ENCODE peak calls at places on chromosomes 16 and 17, in eight cellular contexts. One of them, this sample, is unnamed.
A peak's percentile ranks its signal among the peaks of the same experiment; 100 is the strongest.

GRCh38 chr17:19978206-19978802 is 676 bp upstream of the AKAP10 start:
- DNase-seq in A549: no peak
- DNase-seq in GM12865: no peak
- DNase-seq in mesothelial cell of epicardium: no peak
- DNase-seq in fibroblast of the aortic adventitia: peak; percentile 8
- DNase-seq in transverse colon: no peak
- DNase-seq in AG09319: no peak
- DNase-seq in astrocyte of the spinal cord: no peak
- DNase-seq in this sample: no peak

GRCh38 chr17:67246398-67246647 is 1.3 kb upstream of the HELZ start:
- DNase-seq in A549: no peak
- DNase-seq in GM12865: no peak
- DNase-seq in mesothelial cell of epicardium: no peak
- DNase-seq in fibroblast of the aortic adventitia: no peak
- DNase-seq in transverse colon: no peak
- DNase-seq in AG09319: no peak
- DNase-seq in astrocyte of the spinal cord: peak; percentile 32
- DNase-seq in this sample: no peak

GRCh38 chr16:89605186-89605970 is 8.1 kb upstream of the DPEP1 start:
- DNase-seq in A549: no peak
- DNase-seq in GM12865: no peak
- DNase-seq in mesothelial cell of epicardium: no peak
- DNase-seq in fibroblast of the aortic adventitia: no peak
- DNase-seq in transverse colon: no peak
- DNase-seq in AG09319: no peak
- DNase-seq in astrocyte of the spinal cord: no peak
- DNase-seq in this sample: no peak

GRCh38 chr16:3282103-3282746 is 1.1 kb upstream of the ZNF263 start:
- DNase-seq in A549: no peak
- DNase-seq in GM12865: no peak
- DNase-seq in mesothelial cell of epicardium: no peak
- DNase-seq in fibroblast of the aortic adventitia: no peak
- DNase-seq in transverse colon: no peak
- DNase-seq in AG09319: no peak
- DNase-seq in astrocyte of the spinal cord: no peak
- DNase-seq in this sample: peak; percentile 43

GRCh38 chr16:4507588-4508345 is 30.8 kb downstream of the CDIP1 start:
- DNase-seq in A549: no peak
- DNase-seq in GM12865: no peak
- DNase-seq in mesothelial cell of epicardium: no peak
- DNase-seq in fibroblast of the aortic adventitia: no peak
- DNase-seq in transverse colon: no peak
- DNase-seq in AG09319: no peak
- DNase-seq in astrocyte of the spinal cord: no peak
- DNase-seq in this sample: no peak

GRCh38 chr17:39608601-39609000 is 881 bp upstream of the NEUROD2 start:
- DNase-seq in A549: peak; percentile 46
- DNase-seq in GM12865: no peak
- DNase-seq in mesothelial cell of epicardium: no peak
- DNase-seq in fibroblast of the aortic adventitia: no peak
- DNase-seq in transverse colon: no peak
- DNase-seq in AG09319: no peak
- DNase-seq in astrocyte of the spinal cord: no peak
- DNase-seq in this sample: no peak

GRCh38 chr16:57594531-57595031 is 33.8 kb upstream of the ADGRG1 start:
- DNase-seq in A549: no peak
- DNase-seq in GM12865: no peak
- DNase-seq in mesothelial cell of epicardium: peak; percentile 19
- DNase-seq in fibroblast of the aortic adventitia: no peak
- DNase-seq in transverse colon: no peak
- DNase-seq in AG09319: no peak
- DNase-seq in astrocyte of the spinal cord: no peak
- DNase-seq in this sample: no peak

GRCh38 chr17:34847939-34848338 is 113.3 kb downstream of the CCT6B start:
- DNase-seq in A549: no peak
- DNase-seq in GM12865: no peak
- DNase-seq in mesothelial cell of epicardium: no peak
- DNase-seq in fibroblast of the aortic adventitia: no peak
- DNase-seq in transverse colon: no peak
- DNase-seq in AG09319: no peak
- DNase-seq in astrocyte of the spinal cord: no peak
- DNase-seq in this sample: no peak

GRCh38 chr17:309361-309888 is 43.2 kb downstream of the RPH3AL start:
- DNase-seq in A549: peak; percentile 57
- DNase-seq in GM12865: peak; percentile 71
- DNase-seq in mesothelial cell of epicardium: peak; percentile 60
- DNase-seq in fibroblast of the aortic adventitia: no peak
- DNase-seq in transverse colon: no peak
- DNase-seq in AG09319: no peak
- DNase-seq in astrocyte of the spinal cord: no peak
- DNase-seq in this sample: peak; percentile 77

GRCh38 chr16:84161011-84161410 is 15.9 kb downstream of the DNAAF1 start:
- DNase-seq in A549: no peak
- DNase-seq in GM12865: no peak
- DNase-seq in mesothelial cell of epicardium: no peak
- DNase-seq in fibroblast of the aortic adventitia: no peak
- DNase-seq in transverse colon: no peak
- DNase-seq in AG09319: no peak
- DNase-seq in astrocyte of the spinal cord: no peak
- DNase-seq in this sample: no peak

GRCh38 chr16:30395992-30396560 is 856 bp downstream of the ZNF48 start:
- DNase-seq in A549: no peak
- DNase-seq in GM12865: no peak
- DNase-seq in mesothelial cell of epicardium: no peak
- DNase-seq in fibroblast of the aortic adventitia: no peak
- DNase-seq in transverse colon: no peak
- DNase-seq in AG09319: no peak
- DNase-seq in astrocyte of the spinal cord: no peak
- DNase-seq in this sample: no peak

GRCh38 chr16:30397056-30397455 is 1.8 kb downstream of the ZNF48 start:
- DNase-seq in A549: no peak
- DNase-seq in GM12865: no peak
- DNase-seq in mesothelial cell of epicardium: no peak
- DNase-seq in fibroblast of the aortic adventitia: no peak
- DNase-seq in transverse colon: no peak
- DNase-seq in AG09319: no peak
- DNase-seq in astrocyte of the spinal cord: no peak
- DNase-seq in this sample: no peak

GRCh38 chr16:30394603-30395154 is 541 bp upstream of the ZNF48 start:
- DNase-seq in A549: no peak
- DNase-seq in GM12865: no peak
- DNase-seq in mesothelial cell of epicardium: peak; percentile 74
- DNase-seq in fibroblast of the aortic adventitia: peak; percentile 64
- DNase-seq in transverse colon: no peak
- DNase-seq in AG09319: no peak
- DNase-seq in astrocyte of the spinal cord: peak; percentile 42
- DNase-seq in this sample: peak; percentile 67

GRCh38 chr16:30397776-30398659 is 2.8 kb downstream of the ZNF48 start:
- DNase-seq in A549: no peak
- DNase-seq in GM12865: no peak
- DNase-seq in mesothelial cell of epicardium: no peak
- DNase-seq in fibroblast of the aortic adventitia: no peak
- DNase-seq in transverse colon: no peak
- DNase-seq in AG09319: no peak
- DNase-seq in astrocyte of the spinal cord: no peak
- DNase-seq in this sample: no peak

DNA sequence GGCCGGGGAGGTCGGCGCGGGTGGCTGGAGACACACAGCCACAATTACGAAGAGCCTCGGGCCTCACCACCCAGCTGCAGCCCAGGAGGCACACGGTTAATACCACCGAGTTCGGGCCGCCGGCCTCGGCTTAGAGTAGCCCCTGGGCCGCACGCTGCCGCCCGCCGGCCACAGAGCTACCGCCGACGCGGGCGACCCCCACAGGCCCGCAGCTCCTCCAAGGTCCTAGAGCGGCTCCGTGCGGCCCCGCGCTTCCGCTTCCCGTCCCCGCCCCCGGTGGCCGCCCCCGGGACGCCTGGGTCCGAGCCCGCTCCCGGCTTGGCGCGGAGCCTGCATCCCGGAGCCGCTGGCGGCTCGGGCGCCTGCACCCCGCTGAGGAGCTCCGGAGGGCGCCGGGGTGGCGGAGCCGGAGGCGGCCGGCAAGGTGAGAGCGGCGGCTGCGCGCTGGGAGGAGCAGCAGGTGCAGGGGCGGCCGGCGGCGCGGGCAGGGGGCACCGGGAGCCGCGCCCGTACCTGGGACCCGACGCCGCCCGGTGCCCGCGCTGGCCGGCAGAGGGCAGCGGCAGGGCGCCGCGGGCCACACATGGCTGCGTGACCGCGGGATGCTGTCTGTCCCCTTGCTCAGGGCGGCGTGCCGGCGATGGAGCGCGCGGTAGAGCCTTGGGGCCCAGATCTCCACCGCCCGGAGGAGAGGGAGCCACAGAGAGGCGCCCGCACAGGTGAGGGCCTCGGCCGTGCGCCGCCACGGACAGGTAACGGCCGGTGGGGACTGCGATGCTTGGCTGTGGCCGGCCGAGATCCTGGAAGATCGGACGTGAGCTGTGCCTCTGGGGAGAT is at the start of gene ZNF48:
- DNase-seq in A549: peak; percentile 88
- DNase-seq in GM12865: peak; percentile 89
- DNase-seq in mesothelial cell of epicardium: peak; percentile 75
- DNase-seq in fibroblast of the aortic adventitia: peak; percentile 90
- DNase-seq in transverse colon: peak; percentile 89
- DNase-seq in AG09319: no peak
- DNase-seq in astrocyte of the spinal cord: peak; percentile 91
- DNase-seq in this sample: peak; percentile 68
- TF ChIP-seq CTCF in A549: peak; percentile 65
- TF ChIP-seq CTCF in GM12865: peak; percentile 31
- TF ChIP-seq CTCF in mesothelial cell of epicardium: peak; percentile 19
- TF ChIP-seq CTCF in fibroblast of the aortic adventitia: peak; percentile 12
- TF ChIP-seq CTCF in transverse colon: peak; percentile 31
- TF ChIP-seq CTCF in AG09319: peak; percentile 16
- TF ChIP-seq CTCF in astrocyte of the spinal cord: no peak
- TF ChIP-seq CTCF in this sample: peak; percentile 56

DNA sequence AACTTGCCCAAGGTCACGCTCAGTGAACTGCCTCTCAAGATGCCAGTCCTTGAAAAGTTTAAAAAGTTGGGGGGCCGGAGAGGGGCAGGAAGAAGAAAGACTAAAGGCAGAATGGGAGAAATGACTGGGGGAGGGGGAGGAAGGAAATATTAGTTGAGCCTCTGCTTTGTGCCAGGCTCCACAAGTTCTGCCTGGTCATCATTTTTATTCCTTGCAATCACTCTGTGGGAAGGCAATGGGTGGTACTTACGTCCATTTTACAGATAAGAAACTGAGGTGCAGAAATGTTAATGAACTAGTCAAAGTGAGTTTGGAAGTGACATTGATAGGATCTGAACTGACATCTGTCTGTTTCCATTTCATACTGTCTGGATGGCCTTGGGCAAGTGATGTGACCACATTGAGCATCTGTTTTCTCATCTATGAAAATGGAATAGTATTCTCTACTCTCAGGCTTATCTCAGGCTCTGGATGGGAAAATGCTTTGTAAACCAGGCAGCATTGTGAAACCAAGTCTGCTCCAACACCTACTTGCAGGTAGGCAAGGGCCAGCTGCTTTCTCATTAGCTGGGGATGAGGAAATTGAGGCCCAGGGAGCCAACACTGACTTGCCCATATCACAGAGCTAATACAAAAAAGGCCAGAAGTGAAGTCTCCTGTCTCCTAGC is 19.2 kb downstream of the ASIC2 start:
- DNase-seq in A549: no peak
- DNase-seq in GM12865: no peak
- DNase-seq in mesothelial cell of epicardium: no peak
- DNase-seq in fibroblast of the aortic adventitia: no peak
- DNase-seq in transverse colon: no peak
- DNase-seq in AG09319: no peak
- DNase-seq in astrocyte of the spinal cord: no peak
- DNase-seq in this sample: no peak
- TF ChIP-seq CTCF in A549: no peak
- TF ChIP-seq CTCF in GM12865: no peak
- TF ChIP-seq CTCF in mesothelial cell of epicardium: no peak
- TF ChIP-seq CTCF in fibroblast of the aortic adventitia: no peak
- TF ChIP-seq CTCF in transverse colon: no peak
- TF ChIP-seq CTCF in AG09319: no peak
- TF ChIP-seq CTCF in astrocyte of the spinal cord: no peak
- TF ChIP-seq CTCF in this sample: no peak

GRCh38 chr16:88585269-88585668 is 15.1 kb downstream of the ZC3H18 start:
- DNase-seq in A549: no peak
- DNase-seq in GM12865: no peak
- DNase-seq in mesothelial cell of epicardium: no peak
- DNase-seq in fibroblast of the aortic adventitia: no peak
- DNase-seq in transverse colon: no peak
- DNase-seq in AG09319: no peak
- DNase-seq in astrocyte of the spinal cord: no peak
- DNase-seq in this sample: no peak

GRCh38 chr16:88588754-88589153 is 18.6 kb downstream of the ZC3H18 start:
- DNase-seq in A549: no peak
- DNase-seq in GM12865: no peak
- DNase-seq in mesothelial cell of epicardium: no peak
- DNase-seq in fibroblast of the aortic adventitia: no peak
- DNase-seq in transverse colon: no peak
- DNase-seq in AG09319: no peak
- DNase-seq in astrocyte of the spinal cord: no peak
- DNase-seq in this sample: no peak

GRCh38 chr16:88589441-88589840 is 19.2 kb downstream of the ZC3H18 start:
- DNase-seq in A549: no peak
- DNase-seq in GM12865: no peak
- DNase-seq in mesothelial cell of epicardium: no peak
- DNase-seq in fibroblast of the aortic adventitia: no peak
- DNase-seq in transverse colon: no peak
- DNase-seq in AG09319: no peak
- DNase-seq in astrocyte of the spinal cord: no peak
- DNase-seq in this sample: no peak

GRCh38 chr16:88591577-88592021 is 21.4 kb downstream of the ZC3H18 start:
- DNase-seq in A549: no peak
- DNase-seq in GM12865: peak; percentile 86
- DNase-seq in mesothelial cell of epicardium: no peak
- DNase-seq in fibroblast of the aortic adventitia: peak; percentile 69
- DNase-seq in transverse colon: peak; percentile 35
- DNase-seq in AG09319: peak; percentile 5
- DNase-seq in astrocyte of the spinal cord: no peak
- DNase-seq in this sample: no peak

DNA sequence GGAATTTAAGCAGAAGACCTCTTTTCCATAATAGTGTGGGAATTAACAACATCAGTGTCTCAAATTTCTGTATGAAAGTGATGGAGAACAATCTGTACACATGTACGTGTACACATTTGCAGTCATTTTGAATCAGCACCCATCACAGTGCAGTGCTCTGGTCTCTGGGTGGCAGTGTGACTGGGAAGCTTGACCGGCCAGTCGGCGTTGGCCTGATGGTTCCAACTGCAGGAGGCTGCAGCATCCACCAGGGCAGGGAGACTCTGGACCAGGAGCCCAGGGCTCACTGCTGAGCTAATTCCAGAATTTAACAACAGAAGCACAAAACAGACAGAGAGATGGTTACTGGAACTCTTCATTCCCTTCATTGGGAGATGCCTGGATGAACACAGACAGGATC is 17.9 kb downstream of the ZC3H18 start:
- DNase-seq in A549: no peak
- DNase-seq in GM12865: no peak
- DNase-seq in mesothelial cell of epicardium: no peak
- DNase-seq in fibroblast of the aortic adventitia: no peak
- DNase-seq in transverse colon: no peak
- DNase-seq in AG09319: no peak
- DNase-seq in astrocyte of the spinal cord: no peak
- DNase-seq in this sample: no peak
- TF ChIP-seq CTCF in A549: no peak
- TF ChIP-seq CTCF in GM12865: no peak
- TF ChIP-seq CTCF in mesothelial cell of epicardium: no peak
- TF ChIP-seq CTCF in fibroblast of the aortic adventitia: no peak
- TF ChIP-seq CTCF in transverse colon: no peak
- TF ChIP-seq CTCF in AG09319: no peak
- TF ChIP-seq CTCF in astrocyte of the spinal cord: no peak
- TF ChIP-seq CTCF in this sample: no peak

GRCh38 chr17:14211778-14212177 is 24.9 kb downstream of the CDRT15 start:
- DNase-seq in A549: no peak
- DNase-seq in GM12865: no peak
- DNase-seq in mesothelial cell of epicardium: no peak
- DNase-seq in fibroblast of the aortic adventitia: no peak
- DNase-seq in transverse colon: no peak
- DNase-seq in AG09319: no peak
- DNase-seq in astrocyte of the spinal cord: no peak
- DNase-seq in this sample: no peak
- TF ChIP-seq CTCF in A549: no peak
- TF ChIP-seq CTCF in GM12865: no peak
- TF ChIP-seq CTCF in mesothelial cell of epicardium: peak; percentile 22
- TF ChIP-seq CTCF in fibroblast of the aortic adventitia: peak; percentile 45
- TF ChIP-seq CTCF in transverse colon: peak; percentile 24
- TF ChIP-seq CTCF in AG09319: peak; percentile 51
- TF ChIP-seq CTCF in astrocyte of the spinal cord: peak; percentile 40
- TF ChIP-seq CTCF in this sample: no peak

This sample was measured in progenitor cell of endocrine pancreas.